ENCODE peak calls at places on chromosomes 5 and 9, in nine cellular contexts. V is EL; N is CD4-positive, alpha-beta memory T cell; B is MCF 10A; H is GM20000; J is A172; Q is D341Med; P is stimulated activated CD4-positive, alpha-beta T cell treated with anti-CD3 and anti-CD28 coated beads, Interleukin-15, amount 100 ng/mL, for 1 hour; X is A673. F is an unnamed sample.

GRCh38 chr9:121453232-121453892 is 46.3 kb downstream of the GGTA1 start:
- DNase-seq in V (no peak), N (no peak), B (no peak), H (no peak), J (no peak), Q (no peak), P (no peak), X (no peak), F (no peak)

GRCh38 chr5:151682751-151683331 is 3.9 kb downstream of the SPARC start:
- DNase-seq in V (peak; percentile 63), N (no peak), B (no peak), H (no peak), J (peak; percentile 48), Q (no peak), P (no peak), X (peak; percentile 17), F (no peak)

GRCh38 chr5:106093149-106093548 is 1577.6 kb downstream of the EFNA5 start:
- DNase-seq in V (no peak), N (no peak), B (peak; percentile 19), H (no peak), J (no peak), Q (no peak), P (no peak), X (no peak), F (no peak)

GRCh38 chr5:90709323-90710148 is 150.9 kb downstream of the ADGRV1 start:
- DNase-seq in V (peak; percentile 49), N (no peak), B (peak; percentile 57), H (peak; percentile 34), J (peak; percentile 63), Q (peak; percentile 61), P (no peak), X (peak; percentile 63), F (peak; percentile 2)

GRCh38 chr5:36017004-36017403 is 25.8 kb upstream of the UGT3A1 start:
- DNase-seq in V (no peak), N (no peak), B (no peak), H (no peak), J (no peak), Q (no peak), P (no peak), X (no peak), F (no peak)

GRCh38 chr5:141430332-141431113 is at the start of gene PCDHGA12:
- DNase-seq in V (peak; percentile 76), N (no peak), B (peak; percentile 89), H (peak; percentile 89), J (peak; percentile 6), Q (no peak), P (no peak), X (peak; percentile 7), F (peak; percentile 51)

GRCh38 chr5:17114715-17115599 is 102.5 kb upstream of the BASP1 start:
- DNase-seq in V (no peak), N (no peak), B (no peak), H (no peak), J (no peak), Q (no peak), P (no peak), X (no peak), F (no peak)

GRCh38 chr5:10116594-10116993 is 133.1 kb downstream of the ATPSCKMT start:
- DNase-seq in V (no peak), N (no peak), B (no peak), H (no peak), J (no peak), Q (no peak), P (no peak), X (no peak), F (no peak)

GRCh38 chr5:141491323-141492167 is 2.7 kb downstream of the PCDHGC5 start:
- DNase-seq in V (no peak), N (no peak), B (no peak), H (peak; percentile 31), J (no peak), Q (no peak), P (no peak), X (no peak), F (peak; percentile 58)

GRCh38 chr5:76693141-76693540 is 22.8 kb upstream of the F2R start:
- DNase-seq in V (no peak), N (no peak), B (no peak), H (no peak), J (no peak), Q (no peak), P (no peak), X (no peak), F (no peak)

GRCh38 chr5:64722588-64722987 is 32.3 kb downstream of the SHISAL2B start:
- DNase-seq in V (no peak), N (no peak), B (no peak), H (no peak), J (no peak), Q (no peak), P (no peak), X (no peak), F (no peak)

GRCh38 chr9:6782981-6783380 is 25.2 kb downstream of the KDM4C start:
- DNase-seq in V (no peak), N (no peak), B (no peak), H (no peak), J (no peak), Q (no peak), P (no peak), X (no peak), F (peak; percentile 14)

GRCh38 chr5:102811962-102812361 is 56.9 kb downstream of the PAM start:
- DNase-seq in V (peak; percentile 66), N (no peak), B (peak; percentile 82), H (no peak), J (peak; percentile 68), Q (no peak), P (no peak), X (peak; percentile 75), F (no peak)

GRCh38 chr5:74575741-74576538 is 64.6 kb downstream of the ENC1 start:
- DNase-seq in V (peak; percentile 87), N (no peak), B (peak; percentile 81), H (no peak), J (peak; percentile 95), Q (no peak), P (no peak), X (peak; percentile 77), F (no peak)

GRCh38 chr9:34451545-34451944 is 6.8 kb downstream of the FAM219A start:
- DNase-seq in V (peak; percentile 39), N (no peak), B (no peak), H (peak; percentile 43), J (peak; percentile 37), Q (no peak), P (no peak), X (no peak), F (no peak)

GRCh38 chr9:30774326-30774725 is 1610.1 kb upstream of the ACO1 start:
- DNase-seq in V (no peak), N (no peak), B (peak; percentile 16), H (no peak), J (no peak), Q (no peak), P (no peak), X (peak; percentile 4), F (no peak)

GRCh38 chr9:111728617-111729366 is 65.9 kb downstream of the SHOC1 start:
- DNase-seq in V (peak; percentile 94), N (no peak), B (peak; percentile 93), H (no peak), J (peak; percentile 91), Q (no peak), P (no peak), X (peak; percentile 3), F (no peak)